ENCODE peak calls at places on chromosomes 2 and 18, in ten cellular contexts. E is retinal pigment epithelial cell, A is BJ, S is fibroblast of mammary gland, K is heart right ventricle, Z is A549, Q is uterus, D is endodermal cell, I is thoracic aorta, F is fibroblast of the aortic adventitia. R is an unnamed sample.

GRCh38 chr2:187989925-187990623 is 301.6 kb upstream of the GULP1 start:
- DNase-seq in Z (no peak), D (peak; percentile 67), I (no peak), S (no peak), Q (no peak), K (no peak), F (no peak), E (no peak), A (no peak), R (no peak)

GRCh38 chr2:14756981-14757657 is 124.6 kb downstream of the LRATD1 start:
- DNase-seq in A (peak; percentile 48), S (peak; percentile 98), Z (peak; percentile 33), E (no peak), F (peak; percentile 1), D (no peak), K (no peak), I (no peak), Q (no peak), R (no peak)

GRCh38 chr18:32779010-32779409 is 6.2 kb upstream of the KLHL14 start:
- DNase-seq in I (no peak), Q (no peak), K (no peak), S (no peak), D (no peak), Z (no peak), E (no peak), F (no peak), A (no peak), R (no peak)

GRCh38 chr18:77478619-77479018 is 229.0 kb downstream of the GALR1 start:
- DNase-seq in K (no peak), Q (peak; percentile 53), F (peak; percentile 3), I (no peak), Z (no peak), S (peak; percentile 82), E (no peak), D (no peak), A (no peak), R (peak; percentile 63)

GRCh38 chr2:28751956-28752607 is 452 bp downstream of the PPP1CB start:
- DNase-seq in A (no peak), E (no peak), S (no peak), F (no peak), D (no peak), I (no peak), K (no peak), Q (no peak), Z (peak; percentile 32), R (no peak)

GRCh38 chr2:118251427-118251826 is 163.2 kb downstream of the INSIG2 start:
- DNase-seq in S (no peak), K (no peak), D (peak; percentile 55), E (peak; percentile 83), A (peak; percentile 70), Q (no peak), Z (no peak), I (no peak), F (no peak), R (no peak)

GRCh38 chr2:105814291-105814940 is 69.7 kb downstream of the NCK2 start:
- DNase-seq in Z (no peak), D (no peak), S (peak; percentile 83), F (peak; percentile 30), A (no peak), K (no peak), I (no peak), E (no peak), Q (no peak), R (no peak)

GRCh38 chr18:44938396-44939036 is 257.8 kb downstream of the SETBP1 start:
- DNase-seq in K (no peak), Z (no peak), S (no peak), I (no peak), E (no peak), A (no peak), D (peak; percentile 86), Q (no peak), F (no peak), R (no peak)

GRCh38 chr2:226898925-226899324 is 63.1 kb downstream of the RHBDD1 start:
- DNase-seq in Z (no peak), E (no peak), A (no peak), D (no peak), Q (no peak), F (no peak), I (no peak), K (no peak), S (no peak), R (no peak)

GRCh38 chr2:70188460-70188859 is 2.4 kb downstream of the C2orf42 start:
- DNase-seq in Z (peak; percentile 62), F (no peak), K (no peak), E (peak; percentile 11), D (no peak), A (no peak), S (peak; percentile 8), Q (no peak), I (no peak), R (no peak)

GRCh38 chr2:24152413-24153197 is 22.2 kb upstream of the FAM228A start:
- DNase-seq in F (no peak), Z (no peak), K (no peak), E (no peak), D (no peak), A (no peak), I (no peak), S (no peak), Q (no peak), R (no peak)

GRCh38 chr18:48680871-48681270 is 142.0 kb downstream of the CTIF start:
- DNase-seq in I (peak; percentile 89), A (no peak), D (no peak), Z (no peak), Q (peak; percentile 63), F (peak; percentile 67), S (no peak), E (no peak), K (peak; percentile 86), R (no peak)

GRCh38 chr2:230849633-230850357 is 14.9 kb upstream of the ITM2C start:
- DNase-seq in K (no peak), E (no peak), A (no peak), Q (no peak), S (peak; percentile 21), Z (peak; percentile 52), I (no peak), D (peak; percentile 97), F (peak; percentile 23), R (peak; percentile 50)
- H3K4me3 ChIP-seq in K (no peak overlapping the region), E (no peak overlapping the region), A (no peak overlapping the region), Q (no peak overlapping the region), S (no peak overlapping the region), Z (no peak overlapping the region), I (no peak overlapping the region), D (no peak overlapping the region), F (no peak overlapping the region), R (no peak overlapping the region)

GRCh38 chr2:96409543-96410184 is 74.1 kb downstream of the NCAPH start:
- DNase-seq in Z (no peak), D (no peak), F (peak; percentile 63), E (no peak), I (no peak), A (no peak), Q (no peak), K (peak; percentile 43), S (no peak), R (peak; percentile 66)
- TF ChIP-seq CTCF in Z (no peak), D (no peak), F (no peak), E (no peak), I (no peak), A (no peak), Q (no peak), K (no peak), S (no peak), R (peak; percentile 62)

GRCh38 chr2:10499911-10500521 is 51.9 kb upstream of the ODC1 start:
- DNase-seq in K (no peak), S (no peak), I (no peak), A (no peak), E (no peak), Q (no peak), D (no peak), F (no peak), Z (no peak), R (no peak)

GRCh38 chr2:10499275-10499907 is 51.3 kb upstream of the ODC1 start:
- DNase-seq in A (no peak), I (no peak), E (no peak), S (no peak), K (no peak), Z (no peak), F (no peak), D (no peak), Q (no peak), R (no peak)

GRCh38 chr2:10495988-10496313 is 47.8 kb upstream of the ODC1 start:
- DNase-seq in D (no peak), F (no peak), A (no peak), Q (no peak), Z (no peak), I (no peak), S (no peak), K (no peak), E (no peak), R (no peak)

GRCh38 chr2:10498525-10499274 is 50.6 kb upstream of the ODC1 start:
- DNase-seq in F (no peak), Q (no peak), E (no peak), Z (no peak), I (no peak), A (no peak), K (no peak), S (no peak), D (no peak), R (no peak)

DNA sequence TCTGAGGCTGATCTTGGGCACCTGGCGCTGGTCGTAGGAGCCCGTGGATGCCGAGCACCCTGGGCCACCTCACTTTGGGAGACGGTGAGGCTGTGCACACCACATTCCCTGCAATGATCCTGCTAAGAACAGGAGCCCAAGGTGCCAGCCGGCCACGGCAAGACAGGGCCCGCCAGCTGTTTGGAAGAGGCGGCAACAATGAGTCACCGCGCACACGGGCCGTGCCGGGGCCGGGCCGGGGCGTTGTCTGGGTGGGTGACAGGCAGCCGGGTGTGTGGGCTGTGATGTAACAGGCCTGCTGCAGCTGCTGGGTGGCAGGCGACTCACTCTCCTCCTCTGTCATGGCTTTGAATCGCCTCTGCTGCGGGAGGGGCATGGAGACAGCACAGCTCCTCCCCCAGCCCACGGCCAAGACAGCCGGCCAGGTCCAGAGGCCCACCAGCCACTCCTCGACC is 49.7 kb upstream of the ODC1 start:
- DNase-seq in Z (peak; percentile 85), E (no peak), Q (no peak), I (no peak), A (peak; percentile 32), D (no peak), F (peak; percentile 60), K (no peak), S (peak; percentile 59), R (peak; percentile 48)
- H3K4me3 ChIP-seq in Z (no peak overlapping the region), E (no peak overlapping the region), Q (no peak overlapping the region), I (no peak overlapping the region), A (no peak overlapping the region), D (no peak overlapping the region), F (no peak overlapping the region), K (no peak overlapping the region), S (no peak overlapping the region), R (no peak overlapping the region)

GRCh38 chr2:169928463-169928864 is 101.2 kb downstream of the UBR3 start:
- DNase-seq in A (peak; percentile 13), K (no peak), E (peak; percentile 17), D (no peak), Z (peak; percentile 62), F (peak; percentile 79), S (peak; percentile 67), I (no peak), Q (no peak), R (no peak)

DNA sequence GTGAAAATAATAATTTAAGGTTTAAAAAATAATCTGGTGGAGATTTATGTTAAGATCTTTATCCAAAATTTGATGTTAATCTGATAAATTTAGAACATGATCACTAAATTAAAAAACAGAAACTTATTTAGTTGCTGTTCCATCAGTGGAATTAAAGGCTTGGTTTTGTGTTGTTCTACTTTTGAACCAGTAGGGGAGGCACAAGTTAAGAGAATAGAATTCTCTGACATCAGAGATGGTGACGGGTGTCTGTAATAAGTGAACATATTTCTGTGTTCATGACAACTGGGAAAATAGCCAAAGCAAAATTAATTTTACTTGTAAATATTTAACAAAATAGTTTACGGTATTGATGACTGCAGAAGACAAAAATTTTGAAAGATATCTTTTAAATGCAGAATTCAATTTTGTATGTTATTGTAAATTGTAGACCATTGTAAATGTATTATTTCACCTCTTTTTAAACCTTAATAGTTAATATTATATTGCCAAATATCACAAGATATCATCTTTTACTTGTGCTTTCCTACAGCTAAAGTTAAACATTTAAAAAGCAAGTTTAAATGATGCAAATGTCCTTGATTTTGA is 106.0 kb downstream of the UBR3 start:
- DNase-seq in E (peak; percentile 9), A (no peak), Q (no peak), K (no peak), F (peak; percentile 63), D (no peak), Z (peak; percentile 57), S (peak; percentile 68), I (no peak), R (no peak)
- TF ChIP-seq CTCF in E (peak; percentile 73), A (peak; percentile 64), Q (peak; percentile 52), K (peak; percentile 67), F (peak; percentile 83), D (peak; percentile 86), Z (peak; percentile 81), S (peak; percentile 81), I (peak; percentile 72), R (peak; percentile 51)